ENCODE peak calls at places on chromosome 21, in nine cellular contexts. B, Y, J, L, X, R, W, H and M are unnamed samples.

GRCh38 chr21:18832950-18833349 is 429.4 kb upstream of the TMPRSS15 start:
- DNase-seq in B (peak; percentile 85), Y (no peak), J (no peak), L (no peak), X (peak; percentile 94), R (peak; percentile 60), W (no peak), H (peak; percentile 39), M (peak; percentile 60)

GRCh38 chr21:45607021-45607921 is 36.3 kb upstream of the PCBP3 start:
- DNase-seq in B (peak; percentile 86), Y (peak; percentile 40), J (no peak), L (no peak), X (peak; percentile 80), R (no peak), W (no peak), H (no peak), M (no peak)

GRCh38 chr21:39564200-39564599 is 48.5 kb upstream of the B3GALT5 start:
- DNase-seq in B (no peak), Y (no peak), J (no peak), L (no peak), X (no peak), R (no peak), W (no peak), H (no peak), M (no peak)

GRCh38 chr21:31416465-31416864 is 72.4 kb upstream of the TIAM1 start:
- DNase-seq in B (peak; percentile 15), Y (no peak), J (no peak), L (no peak), X (no peak), R (no peak), W (no peak), H (peak; percentile 53), M (no peak)

GRCh38 chr21:42425603-42425985 is 21.9 kb downstream of the UBASH3A start:
- DNase-seq in B (no peak), Y (no peak), J (no peak), L (no peak), X (no peak), R (no peak), W (no peak), H (no peak), M (no peak)

GRCh38 chr21:44532712-44533111 is 7.3 kb downstream of the KRTAP10-1 start:
- DNase-seq in B (no peak), Y (no peak), J (no peak), L (no peak), X (no peak), R (no peak), W (no peak), H (no peak), M (no peak)

GRCh38 chr21:43597052-43597451 is 62.2 kb downstream of the HSF2BP start:
- DNase-seq in B (peak; percentile 81), Y (no peak), J (no peak), L (no peak), X (peak; percentile 91), R (no peak), W (peak; percentile 38), H (peak; percentile 82), M (no peak)

GRCh38 chr21:42301371-42302291 is 13.6 kb downstream of the TFF3 start:
- DNase-seq in B (no peak), Y (no peak), J (peak; percentile 33), L (no peak), X (no peak), R (no peak), W (no peak), H (no peak), M (no peak)

GRCh38 chr21:41133896-41134522 is 34.0 kb upstream of the BACE2 start:
- DNase-seq in B (peak; percentile 53), Y (no peak), J (no peak), L (no peak), X (peak; percentile 13), R (peak; percentile 71), W (peak; percentile 50), H (peak; percentile 45), M (peak; percentile 39)

GRCh38 chr21:37339527-37339889 is 27.1 kb upstream of the DYRK1A start:
- DNase-seq in B (no peak), Y (no peak), J (no peak), L (no peak), X (no peak), R (no peak), W (no peak), H (no peak), M (no peak)

GRCh38 chr21:15221799-15222386 is 157.1 kb upstream of the NRIP1 start:
- DNase-seq in B (peak; percentile 86), Y (no peak), J (no peak), L (no peak), X (peak; percentile 94), R (peak; percentile 53), W (no peak), H (peak; percentile 97), M (no peak)